ENCODE peak calls at places on chromosomes 4 and X, in eight cellular contexts. One of them, this sample, is unnamed.

GRCh38 chr4:95637047-95637600 is 88.4 kb upstream of the UNC5C start:
- DNase-seq in lower lobe of right lung: no peak
- DNase-seq in mammary epithelial cell: peak; percentile 6
- DNase-seq in upper lobe of right lung: no peak
- DNase-seq in CD8-positive, alpha-beta memory T cell: no peak
- DNase-seq in mesenchymal stem cell: peak; percentile 48
- DNase-seq in kidney: no peak
- DNase-seq in MM.1S: no peak
- DNase-seq in this sample: no peak

GRCh38 chrX:23737413-23737812 is 5.7 kb downstream of the ACOT9 start:
- DNase-seq in mammary epithelial cell: no peak
- DNase-seq in upper lobe of right lung: no peak
- DNase-seq in lower lobe of right lung: no peak
- DNase-seq in mesenchymal stem cell: peak; percentile 37
- DNase-seq in MM.1S: no peak
- DNase-seq in CD8-positive, alpha-beta memory T cell: no peak
- DNase-seq in kidney: no peak
- DNase-seq in this sample: no peak

GRCh38 chr4:172042714-172043114 is 229.5 kb downstream of the GALNTL6 start:
- DNase-seq in CD8-positive, alpha-beta memory T cell: no peak
- DNase-seq in MM.1S: no peak
- DNase-seq in lower lobe of right lung: no peak
- DNase-seq in upper lobe of right lung: no peak
- DNase-seq in kidney: no peak
- DNase-seq in mesenchymal stem cell: no peak
- DNase-seq in mammary epithelial cell: peak; percentile 16
- DNase-seq in this sample: no peak

GRCh38 chrX:149567621-149568417 is 18.1 kb upstream of the HSFX3 start:
- DNase-seq in mammary epithelial cell: no peak
- DNase-seq in lower lobe of right lung: no peak
- DNase-seq in upper lobe of right lung: no peak
- DNase-seq in kidney: no peak
- DNase-seq in CD8-positive, alpha-beta memory T cell: no peak
- DNase-seq in mesenchymal stem cell: no peak
- DNase-seq in MM.1S: no peak
- DNase-seq in this sample: no peak

GRCh38 chr4:119138046-119138445 is 2.4 kb downstream of the MYOZ2 start:
- DNase-seq in CD8-positive, alpha-beta memory T cell: no peak
- DNase-seq in mammary epithelial cell: no peak
- DNase-seq in kidney: no peak
- DNase-seq in upper lobe of right lung: no peak
- DNase-seq in lower lobe of right lung: no peak
- DNase-seq in MM.1S: no peak
- DNase-seq in mesenchymal stem cell: peak; percentile 46
- DNase-seq in this sample: no peak

GRCh38 chr4:11223261-11223660 is 205.4 kb downstream of the HS3ST1 start:
- DNase-seq in CD8-positive, alpha-beta memory T cell: no peak
- DNase-seq in lower lobe of right lung: no peak
- DNase-seq in kidney: no peak
- DNase-seq in mammary epithelial cell: no peak
- DNase-seq in upper lobe of right lung: no peak
- DNase-seq in MM.1S: no peak
- DNase-seq in mesenchymal stem cell: no peak
- DNase-seq in this sample: no peak

GRCh38 chr4:95506264-95506663 is 42.5 kb downstream of the UNC5C start:
- DNase-seq in mesenchymal stem cell: peak; percentile 78
- DNase-seq in CD8-positive, alpha-beta memory T cell: no peak
- DNase-seq in upper lobe of right lung: no peak
- DNase-seq in kidney: no peak
- DNase-seq in mammary epithelial cell: peak; percentile 72
- DNase-seq in MM.1S: no peak
- DNase-seq in lower lobe of right lung: no peak
- DNase-seq in this sample: no peak

GRCh38 chr4:185710487-185710995 is 101.5 kb downstream of the SORBS2 start:
- DNase-seq in CD8-positive, alpha-beta memory T cell: no peak
- DNase-seq in mesenchymal stem cell: no peak
- DNase-seq in kidney: no peak
- DNase-seq in lower lobe of right lung: no peak
- DNase-seq in upper lobe of right lung: no peak
- DNase-seq in mammary epithelial cell: peak; percentile 93
- DNase-seq in MM.1S: no peak
- DNase-seq in this sample: peak; percentile 73

GRCh38 chrX:68429216-68429615 is 4.1 kb downstream of the OPHN1 start:
- DNase-seq in kidney: no peak
- DNase-seq in mammary epithelial cell: no peak
- DNase-seq in lower lobe of right lung: no peak
- DNase-seq in MM.1S: no peak
- DNase-seq in mesenchymal stem cell: peak; percentile 48
- DNase-seq in CD8-positive, alpha-beta memory T cell: no peak
- DNase-seq in upper lobe of right lung: no peak
- DNase-seq in this sample: no peak

DNA sequence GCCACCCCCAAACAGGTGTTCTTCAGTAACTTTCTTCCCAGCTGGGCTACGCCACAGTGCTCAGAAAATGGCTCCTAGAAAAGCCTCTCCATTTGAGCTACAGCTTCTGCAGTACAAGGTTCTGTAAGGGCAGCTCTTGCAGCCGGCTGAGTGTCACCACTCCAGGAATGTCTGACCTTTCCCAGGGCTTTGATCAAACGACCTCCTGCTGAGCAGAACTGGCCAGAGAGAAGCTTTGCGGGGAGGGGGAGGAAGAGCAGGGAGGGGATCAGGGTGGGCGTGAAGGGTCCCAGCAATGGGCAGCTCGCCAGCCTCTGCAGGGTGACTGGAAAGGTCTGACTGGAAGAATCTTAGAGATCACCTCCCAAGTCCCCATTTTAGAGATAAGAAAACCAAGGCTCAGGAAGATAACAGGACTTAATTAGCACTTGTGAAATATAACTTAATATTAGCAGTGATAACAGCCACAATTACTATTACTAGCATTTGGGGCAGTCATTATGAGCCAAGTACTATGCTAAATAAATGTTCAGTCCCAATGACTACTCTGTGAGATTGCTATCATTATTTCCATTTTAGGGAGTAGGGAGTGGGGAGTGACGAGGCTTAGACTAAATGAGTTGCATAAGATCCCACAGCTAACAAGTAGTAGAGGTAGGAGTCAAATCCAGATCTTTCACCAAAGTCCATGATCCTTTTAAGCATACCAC is 51.1 kb downstream of the LEF1 start:
- DNase-seq in mammary epithelial cell: no peak
- DNase-seq in CD8-positive, alpha-beta memory T cell: no peak
- DNase-seq in MM.1S: no peak
- DNase-seq in upper lobe of right lung: no peak
- DNase-seq in mesenchymal stem cell: peak; percentile 35
- DNase-seq in lower lobe of right lung: no peak
- DNase-seq in kidney: no peak
- DNase-seq in this sample: no peak
- H3K27ac ChIP-seq in mammary epithelial cell: no peak overlapping the region
- H3K27ac ChIP-seq in CD8-positive, alpha-beta memory T cell: no peak overlapping the region
- H3K27ac ChIP-seq in MM.1S: no peak overlapping the region
- H3K27ac ChIP-seq in upper lobe of right lung: no peak overlapping the region
- H3K27ac ChIP-seq in mesenchymal stem cell: no peak overlapping the region
- H3K27ac ChIP-seq in lower lobe of right lung: no peak overlapping the region
- H3K27ac ChIP-seq in kidney: no peak overlapping the region
- H3K27ac ChIP-seq in this sample: no peak overlapping the region

DNA sequence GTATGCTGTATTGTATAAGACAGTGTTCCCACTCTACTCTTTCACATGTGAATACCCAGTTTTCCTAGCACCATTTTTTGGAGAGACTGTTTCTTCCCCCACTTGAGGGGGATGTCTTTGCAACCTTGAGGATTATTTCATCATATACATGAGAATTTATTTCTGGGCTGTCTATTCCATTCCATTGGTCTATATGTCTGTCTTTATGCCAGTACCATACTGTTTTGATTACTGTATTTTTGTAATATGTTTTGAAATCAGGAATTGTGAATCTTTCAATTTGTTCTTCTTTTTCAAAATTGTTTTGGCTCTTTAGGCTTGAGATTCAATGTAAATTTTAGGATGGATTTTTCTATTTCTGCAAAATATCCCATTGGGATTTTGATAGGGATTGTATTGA is 15.8 kb upstream of the LHFPL1 start:
- DNase-seq in upper lobe of right lung: no peak
- DNase-seq in mesenchymal stem cell: no peak
- DNase-seq in mammary epithelial cell: no peak
- DNase-seq in kidney: no peak
- DNase-seq in CD8-positive, alpha-beta memory T cell: no peak
- DNase-seq in lower lobe of right lung: no peak
- DNase-seq in MM.1S: no peak
- DNase-seq in this sample: no peak
- H3K27ac ChIP-seq in upper lobe of right lung: no peak overlapping the region
- H3K27ac ChIP-seq in mesenchymal stem cell: no peak overlapping the region
- H3K27ac ChIP-seq in mammary epithelial cell: no peak overlapping the region
- H3K27ac ChIP-seq in kidney: no peak overlapping the region
- H3K27ac ChIP-seq in CD8-positive, alpha-beta memory T cell: no peak overlapping the region
- H3K27ac ChIP-seq in lower lobe of right lung: no peak overlapping the region
- H3K27ac ChIP-seq in MM.1S: no peak overlapping the region
- H3K27ac ChIP-seq in this sample: no peak overlapping the region

GRCh38 chrX:47187106-47187677 is 6.4 kb upstream of the UBA1 start:
- DNase-seq in upper lobe of right lung: peak; percentile 16
- DNase-seq in MM.1S: no peak
- DNase-seq in CD8-positive, alpha-beta memory T cell: no peak
- DNase-seq in mesenchymal stem cell: no peak
- DNase-seq in mammary epithelial cell: no peak
- DNase-seq in lower lobe of right lung: no peak
- DNase-seq in kidney: peak; percentile 60
- DNase-seq in this sample: no peak
- H3K27ac ChIP-seq in upper lobe of right lung: no peak overlapping the region
- H3K27ac ChIP-seq in MM.1S: no peak overlapping the region
- H3K27ac ChIP-seq in CD8-positive, alpha-beta memory T cell: no peak overlapping the region
- H3K27ac ChIP-seq in mesenchymal stem cell: no peak overlapping the region
- H3K27ac ChIP-seq in mammary epithelial cell: no peak overlapping the region
- H3K27ac ChIP-seq in lower lobe of right lung: no peak overlapping the region
- H3K27ac ChIP-seq in kidney: no peak overlapping the region
- H3K27ac ChIP-seq in this sample: no peak overlapping the region

GRCh38 chr4:14864967-14865366 is 137.3 kb upstream of the CPEB2 start:
- DNase-seq in lower lobe of right lung: no peak
- DNase-seq in mammary epithelial cell: no peak
- DNase-seq in MM.1S: no peak
- DNase-seq in kidney: no peak
- DNase-seq in upper lobe of right lung: no peak
- DNase-seq in mesenchymal stem cell: no peak
- DNase-seq in CD8-positive, alpha-beta memory T cell: no peak
- DNase-seq in this sample: no peak

GRCh38 chr4:14865804-14866203 is 136.5 kb upstream of the CPEB2 start:
- DNase-seq in kidney: no peak
- DNase-seq in upper lobe of right lung: no peak
- DNase-seq in mammary epithelial cell: no peak
- DNase-seq in CD8-positive, alpha-beta memory T cell: no peak
- DNase-seq in MM.1S: no peak
- DNase-seq in lower lobe of right lung: no peak
- DNase-seq in mesenchymal stem cell: no peak
- DNase-seq in this sample: no peak

GRCh38 chr4:14864365-14864762 is 137.9 kb upstream of the CPEB2 start:
- DNase-seq in lower lobe of right lung: no peak
- DNase-seq in MM.1S: no peak
- DNase-seq in mammary epithelial cell: no peak
- DNase-seq in CD8-positive, alpha-beta memory T cell: no peak
- DNase-seq in upper lobe of right lung: no peak
- DNase-seq in mesenchymal stem cell: no peak
- DNase-seq in kidney: no peak
- DNase-seq in this sample: no peak

GRCh38 chr4:14862881-14863280 is 139.4 kb upstream of the CPEB2 start:
- DNase-seq in mesenchymal stem cell: no peak
- DNase-seq in upper lobe of right lung: no peak
- DNase-seq in mammary epithelial cell: no peak
- DNase-seq in kidney: peak; percentile 74
- DNase-seq in CD8-positive, alpha-beta memory T cell: no peak
- DNase-seq in lower lobe of right lung: no peak
- DNase-seq in MM.1S: no peak
- DNase-seq in this sample: peak; percentile 25

DNA sequence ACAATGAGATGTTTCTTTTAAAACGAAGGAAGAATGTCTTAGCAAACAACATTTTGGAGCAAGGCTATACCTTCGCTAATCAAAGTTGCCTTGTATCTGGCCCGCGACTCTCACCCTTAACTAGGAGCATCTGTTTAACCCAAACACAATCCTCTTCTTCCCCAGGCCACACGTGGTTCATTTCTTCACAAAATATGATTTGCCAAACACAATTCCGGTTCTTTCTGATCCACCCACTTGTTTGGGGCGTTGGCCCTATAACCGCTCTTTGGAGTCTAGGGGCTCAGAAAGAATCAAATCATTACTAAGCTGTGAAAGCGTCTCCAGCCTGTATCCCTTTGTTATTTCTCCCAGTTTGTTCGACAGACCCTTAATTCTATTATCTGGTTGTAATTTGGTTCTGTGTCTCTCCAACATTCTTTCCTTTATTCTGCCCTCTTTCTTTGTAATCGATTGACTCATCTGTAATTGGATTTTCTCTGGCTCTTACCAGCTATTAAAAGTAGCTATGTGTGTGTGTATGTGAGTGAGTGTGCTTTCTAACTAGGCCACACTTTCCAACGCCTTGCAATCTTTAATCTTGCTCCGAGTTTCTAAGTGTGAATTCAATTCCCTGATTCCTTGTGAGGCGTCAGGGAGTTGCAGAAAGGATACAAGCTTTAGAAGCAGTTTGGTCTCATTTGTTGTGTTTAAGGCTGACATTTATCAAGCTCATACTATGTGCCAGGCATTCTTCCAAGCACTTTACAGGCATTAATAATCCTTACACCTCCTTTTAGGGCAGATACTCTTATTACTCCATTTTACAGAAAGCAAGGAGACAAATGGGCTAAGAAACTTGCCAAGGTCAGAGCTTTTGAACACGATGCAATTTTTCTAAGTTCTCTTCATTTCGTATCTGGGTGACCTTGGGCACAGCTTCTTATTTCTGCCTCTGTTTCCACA is 138.6 kb upstream of the CPEB2 start:
- DNase-seq in mammary epithelial cell: no peak
- DNase-seq in upper lobe of right lung: no peak
- DNase-seq in kidney: no peak
- DNase-seq in MM.1S: no peak
- DNase-seq in lower lobe of right lung: no peak
- DNase-seq in mesenchymal stem cell: no peak
- DNase-seq in CD8-positive, alpha-beta memory T cell: no peak
- DNase-seq in this sample: no peak
- H3K27ac ChIP-seq in mammary epithelial cell: no peak overlapping the region
- H3K27ac ChIP-seq in upper lobe of right lung: no peak overlapping the region
- H3K27ac ChIP-seq in kidney: no peak overlapping the region
- H3K27ac ChIP-seq in MM.1S: no peak overlapping the region
- H3K27ac ChIP-seq in lower lobe of right lung: no peak overlapping the region
- H3K27ac ChIP-seq in mesenchymal stem cell: no peak overlapping the region
- H3K27ac ChIP-seq in CD8-positive, alpha-beta memory T cell: no peak overlapping the region
- H3K27ac ChIP-seq in this sample: peak overlapping the region; percentile 58